ENCODE peak calls at places on chromosomes 2 and 18, in six cellular contexts. W, B, C, N, K and E are unnamed samples.

GRCh38 chr2:11562011-11562410 is 28.2 kb downstream of the GREB1 start:
- DNase-seq in W (no peak), B (no peak), C (no peak), N (no peak), K (no peak), E (no peak)

GRCh38 chr2:178478102-178478441 is 328 bp downstream of the FKBP7 start:
- DNase-seq in W (no peak), B (no peak), C (no peak), N (no peak), K (no peak), E (peak; percentile 56)

GRCh38 chr18:6022089-6022444 is 126.7 kb upstream of the TMEM200C start:
- DNase-seq in W (no peak), B (no peak), C (no peak), N (no peak), K (no peak), E (no peak)

GRCh38 chr2:177556134-177556533 is 163.6 kb downstream of the AGPS start:
- DNase-seq in W (no peak), B (no peak), C (no peak), N (no peak), K (no peak), E (no peak)

GRCh38 chr18:22102948-22103663 is 66.3 kb upstream of the GATA6 start:
- DNase-seq in W (no peak), B (no peak), C (no peak), N (no peak), K (peak; percentile 98), E (no peak)

GRCh38 chr2:48693066-48693465 is 62.5 kb downstream of the LHCGR start:
- DNase-seq in W (no peak), B (no peak), C (no peak), N (no peak), K (no peak), E (no peak)

GRCh38 chr2:104852161-104852689 is 1.7 kb upstream of the POU3F3 start:
- DNase-seq in W (no peak), B (no peak), C (no peak), N (peak; percentile 48), K (no peak), E (no peak)

GRCh38 chr2:190093793-190094192 is 31.3 kb upstream of the MSTN start:
- DNase-seq in W (peak; percentile 16), B (no peak), C (no peak), N (no peak), K (no peak), E (no peak)

GRCh38 chr18:50715919-50716318 is 103.9 kb downstream of the MRO start:
- DNase-seq in W (no peak), B (no peak), C (no peak), N (no peak), K (peak; percentile 18), E (no peak)

GRCh38 chr2:188813846-188814245 is 160.3 kb upstream of the COL3A1 start:
- DNase-seq in W (no peak), B (no peak), C (no peak), N (no peak), K (no peak), E (no peak)

GRCh38 chr2:189798312-189799029 is 14.2 kb downstream of the PMS1 start:
- DNase-seq in W (no peak), B (no peak), C (peak; percentile 19), N (no peak), K (peak; percentile 48), E (peak; percentile 29)

GRCh38 chr2:176134978-176135575 is 5.6 kb downstream of the HOXD8 start:
- DNase-seq in W (no peak), B (no peak), C (no peak), N (no peak), K (peak; percentile 68), E (no peak)

GRCh38 chr18:24488824-24489493 is 28.5 kb downstream of the HRH4 start:
- DNase-seq in W (no peak), B (no peak), C (peak; percentile 53), N (no peak), K (peak; percentile 59), E (peak; percentile 57)

GRCh38 chr2:98926601-98927000 is 9.4 kb downstream of the CRACDL start:
- DNase-seq in W (no peak), B (no peak), C (no peak), N (no peak), K (no peak), E (no peak)

GRCh38 chr18:74497308-74497640 is 1.1 kb downstream of the CNDP2 start:
- DNase-seq in W (no peak), B (no peak), C (no peak), N (no peak), K (no peak), E (no peak)

GRCh38 chr2:54503828-54504227 is 47.7 kb downstream of the SPTBN1 start:
- DNase-seq in W (no peak), B (no peak), C (no peak), N (no peak), K (no peak), E (no peak)

GRCh38 chr2:69177785-69178636 is 165.0 kb downstream of the ANTXR1 start:
- DNase-seq in W (peak; percentile 85), B (no peak), C (peak; percentile 39), N (peak; percentile 98), K (peak; percentile 61), E (peak; percentile 98)